ENCODE peak calls at places on chromosome 19, in seven cellular contexts. C is MM.1S, D is PC-3, W is germinal center, J is astrocyte of the hippocampus, Y is hypothalamus, F is GM23248. X is an unnamed sample.

GRCh38 chr19:19062454-19063182 is 1.2 kb upstream of the SLC25A42 start:
- DNase-seq in W (no peak), C (peak; percentile 27), J (peak; percentile 35), Y (no peak), F (peak; percentile 63), D (peak; percentile 75), X (peak; percentile 95)

GRCh38 chr19:16204005-16204294 is 6.2 kb downstream of the AP1M1 start:
- DNase-seq in D (no peak), Y (no peak), W (no peak), C (no peak), F (no peak), J (no peak), X (no peak)

GRCh38 chr19:55384576-55385235 is 614 bp upstream of the TMEM238 start:
- DNase-seq in W (no peak), Y (no peak), C (no peak), F (peak; percentile 31), D (no peak), J (no peak), X (no peak)

GRCh38 chr19:34188388-34188787 is 16.1 kb downstream of the LSM14A start:
- DNase-seq in C (no peak), D (no peak), W (no peak), J (no peak), F (peak; percentile 20), Y (no peak), X (no peak)

GRCh38 chr19:15529774-15530372 is 21.5 kb downstream of the CYP4F22 start:
- DNase-seq in F (no peak), Y (no peak), J (no peak), W (no peak), C (no peak), D (no peak), X (no peak)

GRCh38 chr19:30227661-30228112 is 144.5 kb upstream of the ZNF536 start:
- DNase-seq in J (peak; percentile 90), F (peak; percentile 90), Y (peak; percentile 65), W (peak; percentile 76), D (peak; percentile 48), C (peak; percentile 23), X (peak; percentile 99)

GRCh38 chr19:12938536-12939291 is at the start of gene CALR:
- DNase-seq in J (no peak), F (peak; percentile 80), D (peak; percentile 22), C (peak; percentile 36), W (peak; percentile 32), Y (no peak), X (peak; percentile 84)

GRCh38 chr19:15419413-15420025 is 731 bp upstream of the AKAP8L start:
- DNase-seq in Y (no peak), F (peak; percentile 90), W (no peak), J (no peak), D (peak; percentile 43), C (no peak), X (peak; percentile 96)

GRCh38 chr19:43765109-43765876 is 10.5 kb upstream of the SMG9 start:
- DNase-seq in W (no peak), F (peak; percentile 99), D (peak; percentile 96), C (peak; percentile 79), Y (no peak), J (peak; percentile 95), X (peak; percentile 98)

GRCh38 chr19:5394907-5395505 is 54.4 kb upstream of the PTPRS start:
- DNase-seq in F (no peak), C (no peak), Y (no peak), J (no peak), D (no peak), W (no peak), X (no peak)

GRCh38 chr19:10565028-10565566 is 713 bp downstream of the KRI1 start:
- DNase-seq in F (peak; percentile 77), Y (no peak), J (peak; percentile 57), C (peak; percentile 69), W (peak; percentile 84), D (peak; percentile 35), X (peak; percentile 98)

GRCh38 chr19:29596885-29597525 is 9.1 kb upstream of the POP4 start:
- DNase-seq in W (no peak), D (peak; percentile 43), J (peak; percentile 18), Y (no peak), C (no peak), F (peak; percentile 43), X (no peak)

GRCh38 chr19:55070755-55071502 is 4.7 kb upstream of the EPS8L1 start:
- DNase-seq in Y (no peak), C (peak; percentile 92), J (peak; percentile 67), D (peak; percentile 99), F (peak; percentile 72), W (no peak), X (peak; percentile 97)

GRCh38 chr19:6876790-6877189 is 10.6 kb upstream of the ADGRE1 start:
- DNase-seq in W (no peak), J (no peak), D (no peak), C (no peak), F (no peak), Y (no peak), X (no peak)

GRCh38 chr19:16268676-16269319 is 55.8 kb upstream of the KLF2 start:
- DNase-seq in C (no peak), Y (no peak), D (no peak), J (no peak), W (no peak), F (no peak), X (no peak)

GRCh38 chr19:53195265-53195879 is 2.2 kb upstream of the ZNF665 start:
- DNase-seq in C (peak; percentile 9), Y (peak; percentile 53), J (peak; percentile 84), W (peak; percentile 64), D (peak; percentile 88), F (peak; percentile 83), X (peak; percentile 88)

GRCh38 chr19:17385878-17386611 is 8.0 kb downstream of the CCDC194 start:
- DNase-seq in J (peak; percentile 75), F (peak; percentile 66), W (peak; percentile 82), D (peak; percentile 62), Y (no peak), C (peak; percentile 49), X (peak; percentile 94)

GRCh38 chr19:51803965-51804364 is 9.0 kb downstream of the FPR3 start:
- DNase-seq in J (no peak), D (peak; percentile 14), W (no peak), Y (no peak), C (no peak), F (no peak), X (no peak)

GRCh38 chr19:13797870-13798269 is 2.6 kb downstream of the ZSWIM4 start:
- DNase-seq in Y (no peak), J (peak; percentile 87), W (no peak), F (peak; percentile 90), C (no peak), D (peak; percentile 89), X (peak; percentile 87)

GRCh38 chr19:16198363-16198636 is 589 bp downstream of the AP1M1 start:
- DNase-seq in J (no peak), Y (no peak), W (no peak), D (no peak), C (no peak), F (peak; percentile 42), X (peak; percentile 83)

GRCh38 chr19:42293539-42293938 is 8.4 kb upstream of the PRR19 start:
- DNase-seq in F (no peak), W (no peak), D (no peak), J (no peak), C (no peak), Y (no peak), X (no peak)

GRCh38 chr19:22784051-22784450 is at the start of gene ZNF99:
- DNase-seq in W (no peak), C (peak; percentile 13), Y (peak; percentile 31), F (no peak), J (peak; percentile 4), D (no peak), X (no peak)

GRCh38 chr19:5103061-5103701 is 134.3 kb downstream of the KDM4B start:
- DNase-seq in D (no peak), J (peak; percentile 94), Y (no peak), W (no peak), C (no peak), F (peak; percentile 11), X (peak; percentile 95)

GRCh38 chr19:8890260-8890659 is 58.1 kb downstream of the MBD3L1 start:
- DNase-seq in D (no peak), J (no peak), W (no peak), F (no peak), C (no peak), Y (no peak), X (peak; percentile 58)

GRCh38 chr19:18435185-18435841 is 2.6 kb downstream of the ISYNA1 start:
- DNase-seq in J (no peak), Y (no peak), F (peak; percentile 18), D (no peak), W (no peak), C (no peak), X (peak; percentile 91)

GRCh38 chr19:6522712-6523111 is 8.1 kb upstream of the TNFSF9 start:
- DNase-seq in C (no peak), D (no peak), F (no peak), W (no peak), J (no peak), Y (no peak), X (peak; percentile 37)

GRCh38 chr19:30653646-30654386 is 281.6 kb downstream of the ZNF536 start:
- DNase-seq in Y (no peak), W (no peak), D (no peak), F (no peak), J (no peak), C (no peak), X (no peak)

GRCh38 chr19:49968279-49968922 is 7.4 kb upstream of the SIGLEC11 start:
- DNase-seq in F (peak; percentile 9), D (no peak), J (no peak), Y (no peak), W (no peak), C (no peak), X (no peak)

GRCh38 chr19:13748169-13748884 is 16.0 kb upstream of the MRI1 start:
- DNase-seq in D (peak; percentile 25), Y (no peak), C (peak; percentile 14), W (no peak), F (peak; percentile 85), J (peak; percentile 60), X (peak; percentile 82)

GRCh38 chr19:54427586-54427985 is 12.3 kb downstream of the TTYH1 start:
- DNase-seq in W (no peak), C (no peak), D (no peak), F (no peak), Y (no peak), J (no peak), X (peak; percentile 79)

GRCh38 chr19:55251296-55252081 is 7.3 kb downstream of the PPP6R1 start:
- DNase-seq in J (peak; percentile 63), C (no peak), Y (no peak), W (peak; percentile 51), D (peak; percentile 87), F (peak; percentile 12), X (peak; percentile 90)

GRCh38 chr19:21221653-21222052 is 79.8 kb downstream of the ZNF431 start:
- DNase-seq in F (no peak), C (no peak), D (no peak), Y (no peak), W (no peak), J (peak; percentile 16), X (no peak)

GRCh38 chr19:3110126-3110825 is 16.1 kb downstream of the GNA11 start:
- DNase-seq in D (no peak), Y (no peak), C (no peak), J (no peak), W (no peak), F (no peak), X (peak; percentile 39)

GRCh38 chr19:789473-790052 is 7.7 kb upstream of the PTBP1 start:
- DNase-seq in D (no peak), C (no peak), J (peak; percentile 31), Y (no peak), F (peak; percentile 23), W (no peak), X (peak; percentile 45)

GRCh38 chr19:4582980-4583842 is 23.7 kb upstream of the SEMA6B start:
- DNase-seq in D (peak; percentile 63), C (no peak), F (no peak), W (no peak), Y (no peak), J (peak; percentile 49), X (peak; percentile 86)

X was measured in osteoblast.